ENCODE peak calls at places on chromosomes 2 and 18, in four cellular contexts. V is heart left ventricle, C is adrenal gland, G is GM12878. P is an unnamed sample.

GRCh38 chr2:176729706-176730569 is 460.7 kb downstream of the MTX2 start:
- DNase-seq in C (peak; percentile 71), V (no peak), G (no peak), P (peak; percentile 33)

GRCh38 chr2:146982393-146982846 is 862.4 kb upstream of the ACVR2A start:
- DNase-seq in V (no peak), G (no peak), C (peak; percentile 23), P (peak; percentile 58)

GRCh38 chr18:49758263-49758610 is 55.1 kb downstream of the ACAA2 start:
- DNase-seq in V (no peak), G (no peak), C (no peak), P (no peak)

GRCh38 chr2:18445412-18446320 is 114.8 kb downstream of the RDH14 start:
- DNase-seq in C (no peak), G (no peak), V (no peak), P (peak; percentile 58)

GRCh38 chr2:179193759-179194394 is 70.8 kb downstream of the SESTD1 start:
- DNase-seq in C (no peak), G (no peak), V (no peak), P (no peak)

GRCh38 chr18:67232406-67232805 is 284.1 kb downstream of the DSEL start:
- DNase-seq in G (no peak), C (no peak), V (no peak), P (no peak)

GRCh38 chr2:88128654-88129312 is 921 bp upstream of the FABP1 start:
- DNase-seq in V (no peak), G (no peak), C (no peak), P (no peak)

GRCh38 chr2:15337996-15338666 is 223.0 kb downstream of the NBAS start:
- DNase-seq in V (no peak), G (no peak), C (no peak), P (no peak)

GRCh38 chr2:48699377-48699951 is 56.1 kb downstream of the LHCGR start:
- DNase-seq in G (no peak), C (no peak), V (no peak), P (no peak)

GRCh38 chr2:143841935-143842334 is 678.0 kb downstream of the ZEB2 start:
- DNase-seq in G (no peak), V (no peak), C (no peak), P (no peak)

GRCh38 chr2:117968724-117969121 is 45.1 kb downstream of the CCDC93 start:
- DNase-seq in C (no peak), G (no peak), V (no peak), P (no peak)

GRCh38 chr18:79583426-79583825 is 96.2 kb upstream of the CTDP1 start:
- DNase-seq in V (peak; percentile 9), C (no peak), G (no peak), P (no peak)

GRCh38 chr2:149040451-149040850 is 2.0 kb downstream of the LYPD6B start:
- DNase-seq in V (no peak), G (no peak), C (no peak), P (no peak)

GRCh38 chr2:10659898-10660568 is 29.7 kb downstream of the NOL10 start:
- DNase-seq in V (peak; percentile 68), G (no peak), C (peak; percentile 90), P (peak; percentile 20)

GRCh38 chr18:27856839-27857238 is 320.1 kb downstream of the CDH2 start:
- DNase-seq in G (no peak), C (no peak), V (no peak), P (no peak)

GRCh38 chr2:200350796-200351195 is 44.3 kb downstream of the SPATS2L start:
- DNase-seq in V (no peak), C (no peak), G (no peak), P (no peak)

GRCh38 chr2:169406891-169407290 is 44.6 kb upstream of the LRP2 start:
- DNase-seq in C (no peak), V (no peak), G (no peak), P (no peak)

GRCh38 chr2:64284751-64285150 is 140.5 kb upstream of the PELI1 start:
- DNase-seq in V (no peak), G (no peak), C (no peak), P (no peak)

GRCh38 chr2:158772306-158773078 is 22.6 kb upstream of the DAPL1 start:
- DNase-seq in G (no peak), V (no peak), C (no peak), P (no peak)

GRCh38 chr2:240433973-240434727 is 1.3 kb upstream of the GPC1 start:
- DNase-seq in V (peak; percentile 69), G (no peak), C (peak; percentile 87), P (peak; percentile 79)

GRCh38 chr18:10318686-10318960 is 135.8 kb upstream of the APCDD1 start:
- DNase-seq in C (no peak), G (no peak), V (no peak), P (no peak)

GRCh38 chr2:96359310-96359709 is 23.7 kb downstream of the NCAPH start:
- DNase-seq in C (peak; percentile 33), G (no peak), V (no peak), P (no peak)

GRCh38 chr2:234741976-234742375 is 209.8 kb upstream of the SH3BP4 start:
- DNase-seq in G (no peak), C (no peak), V (no peak), P (no peak)

GRCh38 chr2:190881074-190881479 is 456 bp downstream of the GLS start:
- DNase-seq in V (no peak), C (peak; percentile 43), G (no peak), P (no peak)

GRCh38 chr2:190882327-190882766 is 1.7 kb downstream of the GLS start:
- DNase-seq in G (peak; percentile 51), C (no peak), V (no peak), P (no peak)

GRCh38 chr2:190881480-190882326 is 1.1 kb downstream of the GLS start:
- DNase-seq in C (peak; percentile 65), G (peak; percentile 80), V (peak; percentile 62), P (peak; percentile 57)

GRCh38 chr2:190880374-190881073 is at the start of gene GLS:
- DNase-seq in V (peak; percentile 97), C (peak; percentile 98), G (peak; percentile 86), P (peak; percentile 97)

GRCh38 chr2:190882831-190883582 is 2.4 kb downstream of the GLS start:
- DNase-seq in C (no peak), G (no peak), V (no peak), P (no peak)
- H3K4me1 ChIP-seq in C (peaks cover 37% of the 10 kb centered on the region), G (peaks cover 4% of the 10 kb centered on the region), V (peaks cover 9% of the 10 kb centered on the region), P (no peaks in the 10 kb centered on the region)

DNA sequence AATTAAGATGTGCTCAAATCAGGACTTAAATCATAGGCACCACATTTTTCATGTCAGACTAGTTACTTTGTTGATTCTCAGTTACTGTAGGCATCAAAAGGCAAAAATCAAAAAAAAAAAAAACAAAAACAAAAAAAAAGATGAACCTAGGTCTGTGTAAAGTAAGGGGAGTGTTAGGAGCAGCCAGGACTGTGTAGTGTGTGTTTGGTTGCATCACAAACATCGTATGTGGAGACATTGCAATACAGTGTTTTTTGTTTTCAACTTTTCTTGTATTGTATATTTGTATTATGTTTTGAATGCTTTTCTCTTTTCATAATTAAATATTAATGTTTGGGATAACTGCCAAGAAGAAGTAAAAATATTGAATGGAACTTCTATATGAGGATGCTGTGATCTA is 82.1 kb downstream of the ACSL3 start:
- DNase-seq in V (no peak), G (no peak), C (no peak), P (no peak)
- H3K4me3 ChIP-seq in V (no peak overlapping the region), G (no peak overlapping the region), C (no peak overlapping the region), P (no peak overlapping the region)

GRCh38 chr2:217066510-217067270 is 206.8 kb upstream of the TNP1 start:
- DNase-seq in G (no peak), V (no peak), C (no peak), P (no peak)

GRCh38 chr2:217067787-217068186 is 207.9 kb upstream of the TNP1 start:
- DNase-seq in V (no peak), G (no peak), C (no peak), P (no peak)

GRCh38 chr2:217068677-217069250 is 208.9 kb upstream of the TNP1 start:
- DNase-seq in C (no peak), V (no peak), G (no peak), P (no peak)

GRCh38 chr2:217064234-217065103 is 204.6 kb upstream of the TNP1 start:
- DNase-seq in V (peak; percentile 75), G (no peak), C (peak; percentile 52), P (peak; percentile 54)

GRCh38 chr2:217065695-217066405 is 206.0 kb upstream of the TNP1 start:
- DNase-seq in V (no peak), C (no peak), G (no peak), P (no peak)
- TF ChIP-seq POLR2A in V (no peak), C (no peak), G (no peak), P (no peak)

GRCh38 chr18:13620818-13621445 is 105.4 kb downstream of the FAM210A start:
- DNase-seq in G (no peak), C (no peak), V (no peak), P (no peak)

GRCh38 chr18:13621446-13621849 is 104.9 kb downstream of the FAM210A start:
- DNase-seq in V (no peak), C (no peak), G (no peak), P (no peak)

GRCh38 chr18:13619505-13620205 is 106.7 kb downstream of the FAM210A start:
- DNase-seq in C (no peak), V (no peak), G (no peak), P (no peak)

GRCh38 chr18:13618760-13619438 is 107.5 kb downstream of the FAM210A start:
- DNase-seq in V (no peak), G (no peak), C (no peak), P (no peak)

GRCh38 chr18:13620206-13620672 is 106.1 kb downstream of the FAM210A start:
- DNase-seq in V (no peak), C (no peak), G (no peak), P (no peak)
- H3K4me1 ChIP-seq in V (no peaks in the 10 kb centered on the region), C (no peaks in the 10 kb centered on the region), G (peaks cover 19% of the 10 kb centered on the region), P (no peaks in the 10 kb centered on the region)

GRCh38 chr18:6679201-6679600 is 50.3 kb upstream of the ARHGAP28 start:
- DNase-seq in V (no peak), C (no peak), G (no peak), P (no peak)

GRCh38 chr18:6683112-6683876 is 46.2 kb upstream of the ARHGAP28 start:
- DNase-seq in G (no peak), C (no peak), V (no peak), P (no peak)

GRCh38 chr18:6677086-6677485 is 52.4 kb upstream of the ARHGAP28 start:
- DNase-seq in C (no peak), V (no peak), G (no peak), P (no peak)

GRCh38 chr18:6681331-6681875 is 48.1 kb upstream of the ARHGAP28 start:
- DNase-seq in G (no peak), V (no peak), C (no peak), P (no peak)

DNA sequence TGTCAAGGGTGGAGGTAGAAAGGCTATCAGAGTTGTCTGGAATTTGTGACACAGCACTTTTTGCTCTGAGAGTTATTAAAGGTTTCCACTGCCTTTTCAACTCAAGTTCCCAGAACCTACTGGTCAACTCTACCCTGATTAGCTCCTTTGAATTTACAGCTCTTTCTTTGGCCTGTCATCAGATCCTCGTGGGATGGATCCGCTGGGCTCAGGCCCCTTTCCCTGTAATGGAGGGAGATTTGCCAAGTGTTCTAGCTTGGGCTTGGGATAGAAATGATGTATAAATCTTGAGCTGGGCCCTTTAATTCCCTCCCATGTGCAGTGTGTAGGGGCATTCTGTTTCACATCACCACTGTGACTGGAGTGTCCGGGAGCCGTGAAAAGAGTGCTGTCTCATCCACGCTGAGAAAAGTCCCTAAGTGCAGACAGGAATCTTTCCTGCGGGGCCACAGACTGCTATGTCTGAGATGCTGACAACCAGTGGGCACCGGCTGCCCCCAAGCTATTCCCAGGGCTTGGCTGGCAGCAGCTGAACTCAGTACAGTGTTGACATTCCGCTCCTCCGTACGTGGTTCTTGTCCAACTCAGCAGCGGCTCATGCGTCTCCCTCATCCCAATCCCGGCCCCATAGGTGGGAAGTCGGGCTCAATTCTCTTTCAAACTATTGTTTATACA is 46.9 kb upstream of the ARHGAP28 start:
- DNase-seq in C (no peak), V (no peak), G (no peak), P (no peak)
- H3K4me3 ChIP-seq in C (no peak overlapping the region), V (no peak overlapping the region), G (no peak overlapping the region), P (no peak overlapping the region)

P was measured in uterus.